ENCODE peak calls at places on chromosomes 3 and 15, in six cellular contexts. S is astrocyte, H is AG10803, K is psoas muscle, F is AG09309, T is PC-3. O is an unnamed sample.

GRCh38 chr3:62577153-62577552 is 203.8 kb upstream of the FEZF2 start:
- DNase-seq in S (no peak), H (no peak), K (no peak), F (no peak), T (no peak), O (no peak)

GRCh38 chr3:149658444-149659172 is 783 bp upstream of the WWTR1 start:
- DNase-seq in S (peak; percentile 81), H (peak; percentile 85), K (peak; percentile 83), F (no peak), T (peak; percentile 71), O (no peak)

GRCh38 chr3:133504736-133505135 is 68.8 kb upstream of the CDV3 start:
- DNase-seq in S (no peak), H (no peak), K (no peak), F (no peak), T (no peak), O (no peak)

GRCh38 chr3:165522371-165522770 is 314.9 kb downstream of the BCHE start:
- DNase-seq in S (no peak), H (no peak), K (no peak), F (no peak), T (no peak), O (no peak)

GRCh38 chr3:26652157-26652556 is 29.6 kb downstream of the LRRC3B start:
- DNase-seq in S (no peak), H (no peak), K (peak; percentile 72), F (no peak), T (no peak), O (no peak)

GRCh38 chr3:194466761-194467356 is 19.9 kb downstream of the ATP13A3 start:
- DNase-seq in S (no peak), H (no peak), K (no peak), F (no peak), T (peak; percentile 35), O (no peak)

GRCh38 chr3:53841296-53841695 is 4.9 kb downstream of the CHDH start:
- DNase-seq in S (no peak), H (no peak), K (no peak), F (no peak), T (no peak), O (peak; percentile 93)

GRCh38 chr3:129001817-129002572 is 891 bp downstream of the EFCC1 start:
- DNase-seq in S (no peak), H (no peak), K (no peak), F (no peak), T (no peak), O (no peak)

GRCh38 chr3:56884387-56884786 is 82.6 kb upstream of the ARHGEF3 start:
- DNase-seq in S (peak; percentile 47), H (peak; percentile 12), K (no peak), F (no peak), T (peak; percentile 89), O (peak; percentile 42)

GRCh38 chr15:52102468-52102867 is 10.1 kb downstream of the BCL2L10 start:
- DNase-seq in S (peak; percentile 84), H (peak; percentile 90), K (no peak), F (no peak), T (peak; percentile 20), O (no peak)

GRCh38 chr3:458614-459375 is 262.2 kb downstream of the CHL1 start:
- DNase-seq in S (no peak), H (no peak), K (no peak), F (no peak), T (no peak), O (no peak)
- H3K4me3 ChIP-seq in S (no peak overlapping the region), H (no peak overlapping the region), K (no peak overlapping the region), F (no peak overlapping the region), T (no peak overlapping the region), O (no peak overlapping the region)

GRCh38 chr3:192090586-192090985 is 629.6 kb downstream of the PYDC2 start:
- DNase-seq in S (no peak), H (no peak), K (no peak), F (no peak), T (peak; percentile 13), O (no peak)
- TF ChIP-seq CTCF in S (no peak), H (no peak), K (no peak), F (no peak), T (peak; percentile 33), O (peak; percentile 4)

DNA sequence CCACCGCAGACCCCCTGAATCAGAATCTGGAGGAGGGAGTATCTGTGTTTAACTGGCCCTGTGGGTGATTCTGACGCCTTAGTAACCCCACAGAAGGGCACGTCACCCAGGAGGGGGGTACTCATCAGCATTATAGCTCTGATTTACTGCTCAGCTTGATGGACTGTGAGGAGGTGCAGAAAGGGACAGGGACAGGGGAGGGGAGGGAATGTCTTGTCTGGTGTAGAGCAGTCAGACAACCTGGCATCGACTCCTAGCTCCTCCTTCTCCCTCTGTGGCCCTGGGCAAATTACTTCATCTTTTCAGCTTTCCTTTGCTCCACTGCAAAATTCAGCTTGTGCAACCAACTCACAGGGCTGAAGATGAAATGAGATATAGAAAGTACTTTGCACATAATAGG is 42.3 kb upstream of the GLCE start:
- DNase-seq in S (no peak), H (no peak), K (no peak), F (no peak), T (no peak), O (no peak)
- H3K4me3 ChIP-seq in S (no peak overlapping the region), H (no peak overlapping the region), K (no peak overlapping the region), F (no peak overlapping the region), T (no peak overlapping the region), O (no peak overlapping the region)

GRCh38 chr3:52230461-52230860 is 5.0 kb upstream of the TLR9 start:
- DNase-seq in S (no peak), H (no peak), K (peak; percentile 36), F (no peak), T (no peak), O (no peak)
- TF ChIP-seq CTCF in S (no peak), H (no peak), K (no peak), F (no peak), T (no peak), O (no peak)

GRCh38 chr3:124834723-124835718 is 52.1 kb downstream of the ITGB5 start:
- DNase-seq in S (peak; percentile 83), H (peak; percentile 76), K (peak; percentile 80), F (no peak), T (peak; percentile 75), O (no peak)
- H3K4me3 ChIP-seq in S (peak overlapping the region; percentile 8), H (no peak overlapping the region), K (peak overlapping the region; percentile 55), F (no peak overlapping the region), T (peak overlapping the region; percentile 3), O (no peak overlapping the region)